ENCODE peak calls at places on chromosomes 11 and 22, in four cellular contexts. Q is pancreas, E is left colon, X is RPMI8226. H is an unnamed sample.

GRCh38 chr11:2776351-2777061 is 76.7 kb upstream of the KCNQ1OT1 start:
- DNase-seq in E (peak; percentile 21), Q (peak; percentile 13), X (no peak), H (no peak)

GRCh38 chr11:74990941-74991340 is 2.2 kb downstream of the NEU3 start:
- DNase-seq in Q (no peak), E (no peak), X (no peak), H (no peak)

GRCh38 chr11:128463386-128463829 is 124.0 kb downstream of the ETS1 start:
- DNase-seq in E (no peak), Q (no peak), X (no peak), H (no peak)

GRCh38 chr22:27409299-27409698 is 392.3 kb downstream of the MN1 start:
- DNase-seq in Q (no peak), X (no peak), E (no peak), H (peak; percentile 33)

GRCh38 chr22:49685686-49686085 is 142.0 kb downstream of the BRD1 start:
- DNase-seq in X (no peak), E (no peak), Q (no peak), H (no peak)

GRCh38 chr11:133598879-133599278 is 66.6 kb upstream of the OPCML start:
- DNase-seq in X (no peak), E (no peak), Q (no peak), H (no peak)

GRCh38 chr22:42991010-42991651 is 23.8 kb downstream of the PACSIN2 start:
- DNase-seq in X (no peak), E (peak; percentile 72), Q (peak; percentile 71), H (no peak)

GRCh38 chr11:2781413-2782274 is 81.8 kb upstream of the KCNQ1OT1 start:
- DNase-seq in Q (peak; percentile 8), E (peak; percentile 21), X (peak; percentile 7), H (no peak)

GRCh38 chr11:130054966-130055365 is 14.7 kb upstream of the APLP2 start:
- DNase-seq in E (no peak), X (no peak), Q (no peak), H (no peak)

GRCh38 chr11:111456859-111457730 is 55.1 kb downstream of the BTG4 start:
- DNase-seq in X (no peak), E (no peak), Q (no peak), H (no peak)

GRCh38 chr11:106624377-106624776 is 393.9 kb downstream of the GUCY1A2 start:
- DNase-seq in E (no peak), X (no peak), Q (no peak), H (no peak)

GRCh38 chr22:41021039-41021654 is 70.0 kb downstream of the RBX1 start:
- DNase-seq in Q (peak; percentile 22), E (peak; percentile 28), X (peak; percentile 31), H (no peak)

GRCh38 chr11:84720706-84721402 is 906.3 kb downstream of the DLG2 start:
- DNase-seq in E (peak; percentile 27), Q (peak; percentile 43), X (peak; percentile 77), H (peak; percentile 39)

GRCh38 chr22:50326959-50327710 is at the start of gene DENND6B:
- DNase-seq in Q (peak; percentile 85), E (peak; percentile 62), X (peak; percentile 90), H (peak; percentile 75)

GRCh38 chr22:17869285-17870096 is 95.2 kb upstream of the BID start:
- DNase-seq in E (no peak), Q (no peak), X (no peak), H (no peak)

GRCh38 chr11:68338041-68338800 is 25.8 kb downstream of the LRP5 start:
- DNase-seq in Q (no peak), X (no peak), E (no peak), H (no peak)

GRCh38 chr11:121122328-121122727 is 21.3 kb downstream of the TECTA start:
- DNase-seq in Q (no peak), E (no peak), X (no peak), H (no peak)

GRCh38 chr11:130786586-130786985 is 129.7 kb downstream of the SNX19 start:
- DNase-seq in Q (no peak), E (no peak), X (no peak), H (no peak)